ENCODE peak calls at places on chromosomes 2 and 18, in nine cellular contexts. O is heart left ventricle, K is uterus, A is lower leg skin, N is tibial nerve, J is A549, V is suprapubic skin, L is NB4, U is spleen. S is an unnamed sample.

GRCh38 chr2:237122214-237122666 is 36.6 kb downstream of the COPS8 start:
- DNase-seq in O (peak; percentile 55), K (peak; percentile 72), A (peak; percentile 90), N (peak; percentile 42), J (peak; percentile 35), V (no peak), L (peak; percentile 64), U (no peak), S (peak; percentile 48)

GRCh38 chr2:193581807-193582206 is 1387.1 kb upstream of the TMEFF2 start:
- DNase-seq in O (no peak), K (no peak), A (no peak), N (no peak), J (no peak), V (no peak), L (no peak), U (no peak), S (no peak)

GRCh38 chr2:241907171-241907570 is 37.6 kb downstream of the RTP5 start:
- DNase-seq in O (no peak), K (no peak), A (peak; percentile 76), N (no peak), J (no peak), V (peak; percentile 28), L (no peak), U (peak; percentile 42), S (no peak)

GRCh38 chr2:17303054-17303453 is 215.2 kb downstream of the RAD51AP2 start:
- DNase-seq in O (no peak), K (no peak), A (no peak), N (no peak), J (no peak), V (no peak), L (no peak), U (no peak), S (no peak)

GRCh38 chr2:33518929-33519328 is 42.5 kb downstream of the RASGRP3 start:
- DNase-seq in O (no peak), K (no peak), A (no peak), N (no peak), J (no peak), V (no peak), L (no peak), U (no peak), S (no peak)

GRCh38 chr18:22999647-23000046 is 66.5 kb downstream of the RBBP8 start:
- DNase-seq in O (no peak), K (no peak), A (no peak), N (no peak), J (no peak), V (no peak), L (no peak), U (no peak), S (no peak)

GRCh38 chr2:168692132-168692762 is 110.2 kb upstream of the NOSTRIN start:
- DNase-seq in O (no peak), K (no peak), A (no peak), N (no peak), J (no peak), V (no peak), L (no peak), U (no peak), S (no peak)

GRCh38 chr2:197514754-197515153 is 1.1 kb upstream of the MOB4 start:
- DNase-seq in O (no peak), K (no peak), A (no peak), N (no peak), J (no peak), V (no peak), L (peak; percentile 63), U (no peak), S (no peak)

GRCh38 chr18:79585395-79586370 is 93.9 kb upstream of the CTDP1 start:
- DNase-seq in O (peak; percentile 17), K (peak; percentile 18), A (peak; percentile 81), N (peak; percentile 9), J (no peak), V (peak; percentile 57), L (peak; percentile 35), U (peak; percentile 67), S (peak; percentile 6)

GRCh38 chr2:232988444-232988843 is 24.6 kb downstream of the NGEF start:
- DNase-seq in O (no peak), K (peak; percentile 60), A (peak; percentile 78), N (no peak), J (peak; percentile 96), V (no peak), L (peak; percentile 44), U (peak; percentile 10), S (peak; percentile 80)

GRCh38 chr2:228126401-228126800 is 55.1 kb downstream of the SPHKAP start:
- DNase-seq in O (no peak), K (no peak), A (no peak), N (no peak), J (no peak), V (no peak), L (no peak), U (no peak), S (no peak)

GRCh38 chr2:47211497-47212011 is 56.4 kb upstream of the STPG4 start:
- DNase-seq in O (no peak), K (no peak), A (no peak), N (no peak), J (no peak), V (no peak), L (no peak), U (no peak), S (no peak)

GRCh38 chr2:46434851-46435273 is 44.5 kb upstream of the TMEM247 start:
- DNase-seq in O (no peak), K (no peak), A (no peak), N (no peak), J (no peak), V (no peak), L (no peak), U (no peak), S (no peak)

GRCh38 chr2:2804528-2804927 is 473.5 kb upstream of the MYT1L start:
- DNase-seq in O (no peak), K (no peak), A (peak; percentile 58), N (no peak), J (no peak), V (no peak), L (no peak), U (no peak), S (no peak)

GRCh38 chr2:84897773-84898172 is 7.7 kb upstream of the TMSB10 start:
- DNase-seq in O (no peak), K (no peak), A (no peak), N (no peak), J (no peak), V (no peak), L (no peak), U (no peak), S (no peak)

GRCh38 chr2:71291398-71291797 is 40.2 kb upstream of the ZNF638 start:
- DNase-seq in O (no peak), K (no peak), A (no peak), N (no peak), J (no peak), V (no peak), L (no peak), U (no peak), S (no peak)

GRCh38 chr2:182587831-182588230 is 128.2 kb upstream of the DNAJC10 start:
- DNase-seq in O (no peak), K (no peak), A (no peak), N (no peak), J (no peak), V (no peak), L (no peak), U (no peak), S (no peak)

GRCh38 chr2:114812261-114812660 is 369.8 kb downstream of the DPP10 start:
- DNase-seq in O (no peak), K (no peak), A (no peak), N (no peak), J (no peak), V (no peak), L (no peak), U (no peak), S (no peak)

GRCh38 chr2:100971221-100971620 is 30.9 kb upstream of the RPL31 start:
- DNase-seq in O (no peak), K (no peak), A (no peak), N (no peak), J (no peak), V (no peak), L (no peak), U (peak; percentile 54), S (no peak)

GRCh38 chr18:36947820-36948348 is 119.0 kb downstream of the KIAA1328 start:
- DNase-seq in O (no peak), K (no peak), A (no peak), N (no peak), J (no peak), V (no peak), L (no peak), U (no peak), S (no peak)
- TF ChIP-seq CTCF in O (no peak), K (no peak), A (no peak), N (no peak), J (no peak), V (no peak), L (no peak), U (no peak), S (no peak)

DNA sequence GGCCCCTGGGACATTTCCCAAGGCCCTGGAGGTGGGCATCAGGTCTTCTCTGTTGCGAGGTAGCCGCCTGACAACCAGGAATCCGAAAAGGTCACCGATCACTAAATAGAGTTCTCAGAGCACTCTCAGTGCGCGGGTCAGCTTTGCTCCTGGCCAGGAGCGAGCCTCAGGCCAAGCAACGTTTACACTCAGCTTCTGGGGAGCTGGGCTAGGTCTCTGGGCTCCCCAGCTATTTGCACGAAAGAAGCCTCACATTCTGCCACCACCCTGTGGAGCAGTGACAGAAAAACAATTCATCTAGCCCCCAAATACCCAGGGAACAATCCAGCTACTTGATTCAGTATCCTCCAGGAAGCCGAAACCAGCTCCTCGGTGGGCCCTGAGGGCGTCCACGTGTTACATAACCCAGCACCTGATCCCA is 3.3 kb downstream of the SH3BP4 start:
- DNase-seq in O (no peak), K (no peak), A (peak; percentile 72), N (no peak), J (no peak), V (no peak), L (no peak), U (peak; percentile 56), S (no peak)
- H3K4me3 ChIP-seq in O (no peak overlapping the region), K (peak overlapping the region; percentile 87), A (no peak overlapping the region), N (no peak overlapping the region), J (no peak overlapping the region), V (no peak overlapping the region), L (no peak overlapping the region), U (no peak overlapping the region), S (no peak overlapping the region)

DNA sequence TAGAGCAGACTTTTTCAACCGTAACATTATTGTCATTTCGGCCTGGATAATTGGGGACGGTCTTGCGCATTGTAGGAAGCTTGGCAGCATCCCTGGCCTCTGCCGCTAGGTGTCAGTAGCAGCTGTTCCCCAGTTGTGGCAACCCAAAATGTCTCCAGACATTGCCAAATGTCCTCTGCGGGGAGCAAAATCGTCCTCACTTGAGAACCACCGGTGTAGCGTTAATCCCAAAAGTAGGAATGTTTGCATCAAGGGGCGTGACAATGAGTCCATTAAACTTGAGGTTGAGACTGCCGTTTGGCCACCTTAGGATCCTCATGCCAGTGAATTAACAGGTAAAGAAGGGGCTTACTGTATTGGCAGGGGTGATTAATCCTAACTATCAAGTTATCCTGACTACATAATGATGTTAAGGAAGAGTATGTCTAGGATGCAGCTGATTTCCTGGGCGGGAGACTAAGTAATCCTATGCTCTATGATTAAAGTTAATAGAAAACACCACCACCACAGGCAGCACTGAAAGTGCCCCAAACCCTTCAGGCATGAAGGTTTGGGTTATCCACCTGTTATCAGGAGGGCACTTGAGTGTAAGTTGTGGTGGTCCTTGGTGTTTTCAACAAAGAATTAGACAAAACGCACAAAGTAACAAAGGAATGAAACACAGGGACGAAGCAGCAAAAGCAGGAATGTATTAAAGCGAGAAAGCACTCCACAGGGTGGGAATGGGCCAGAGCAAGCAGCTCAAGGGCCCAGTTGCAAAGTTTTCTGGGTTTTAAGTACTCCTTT is 4.9 kb upstream of the ZC3H8 start:
- DNase-seq in O (peak; percentile 84), K (peak; percentile 83), A (peak; percentile 96), N (peak; percentile 64), J (peak; percentile 44), V (peak; percentile 91), L (peak; percentile 89), U (peak; percentile 92), S (peak; percentile 87)
- TF ChIP-seq POLR2A in O (no peak), K (no peak), A (no peak), N (no peak), J (no peak), V (no peak), L (no peak), U (no peak), S (no peak)

GRCh38 chr18:63320690-63321265 is 1.2 kb upstream of the BCL2 start:
- DNase-seq in O (peak; percentile 54), K (peak; percentile 55), A (peak; percentile 91), N (no peak), J (no peak), V (peak; percentile 76), L (peak; percentile 72), U (peak; percentile 91), S (peak; percentile 64)
- TF ChIP-seq CTCF in O (no peak), K (no peak), A (no peak), N (no peak), J (no peak), V (no peak), L (no peak), U (peak; percentile 7), S (peak; percentile 35)

S was measured in transverse colon.